ENCODE peak calls at places on chromosomes 1 and 21, in seven cellular contexts. Y is astrocyte of the spinal cord; J is fibroblast of villous mesenchyme; G is NCI-H2029; L is cardiac muscle cell; C is adrenal gland; N is stimulated activated CD4-positive, alpha-beta T cell treated with anti-CD3 and anti-CD28 coated beads, Interleukin-2, amount 100 ng/mL, for 48 hours. O is an unnamed sample.

GRCh38 chr1:158147396-158148353 is 33.0 kb upstream of the CD1D start:
- DNase-seq in J (no peak), N (no peak), C (peak), G (no peak), L (no peak), Y (no peak), O (no peak)

GRCh38 chr1:43799656-43800629 is 92.6 kb downstream of the ST3GAL3 start:
- DNase-seq in L (no peak), C (no peak), G (no peak), J (peak), N (no peak), Y (peak), O (no peak)

GRCh38 chr21:25215698-25216384 is 391.4 kb downstream of the MRPL39 start:
- DNase-seq in G (no peak), Y (no peak), C (no peak), J (no peak), N (no peak), L (no peak), O (no peak)

GRCh38 chr1:94039514-94039870 is 81.5 kb downstream of the ABCA4 start:
- DNase-seq in L (peak), G (peak), N (peak), C (peak), Y (peak), J (peak), O (no peak)

GRCh38 chr1:15975358-15975804 is 520 bp downstream of the ZBTB17 start:
- DNase-seq in L (peak), G (no peak), C (peak), N (peak), J (peak), Y (peak), O (peak)

GRCh38 chr1:116712510-116712909 is 41.7 kb upstream of the CD2 start:
- DNase-seq in L (no peak), J (no peak), C (no peak), G (no peak), N (no peak), Y (no peak), O (no peak)

GRCh38 chr1:12616709-12617373 is 1.2 kb downstream of the DHRS3 start:
- DNase-seq in J (peak), Y (no peak), L (peak), G (no peak), C (no peak), N (no peak), O (no peak)

GRCh38 chr1:53470155-53470554 is 11.0 kb downstream of the DMRTB1 start:
- DNase-seq in N (no peak), J (peak), C (peak), Y (peak), G (peak), L (peak), O (peak)

GRCh38 chr1:24151175-24151533 is 8.2 kb upstream of the IL22RA1 start:
- DNase-seq in G (no peak), Y (no peak), J (no peak), N (no peak), L (peak), C (no peak), O (no peak)

GRCh38 chr1:175269151-175269550 is 76.6 kb upstream of the KIAA0040 start:
- DNase-seq in G (no peak), Y (no peak), N (no peak), J (no peak), L (no peak), C (no peak), O (no peak)

GRCh38 chr1:15848143-15848928 is 829 bp downstream of the SPEN start:
- DNase-seq in Y (peak), L (peak), G (no peak), C (peak), N (peak), J (peak), O (no peak)

GRCh38 chr1:164804366-164804765 is 245.4 kb downstream of the PBX1 start:
- DNase-seq in N (no peak), J (no peak), L (no peak), C (no peak), Y (peak), G (no peak), O (no peak)